ENCODE peak calls at places on chromosomes 6 and 20, in five cellular contexts. E, Z, V, S and H are unnamed samples. For H3K4me1, the result is how much of the 10 kb centered on the place peaks cover.

GRCh38 chr6:72787521-72788031 is 165.7 kb downstream of the KCNQ5 start:
- DNase-seq in Z (peak), S (no peak), V (peak), E (no peak), H (peak)

GRCh38 chr6:75331134-75331533 is 46.5 kb upstream of the TMEM30A start:
- DNase-seq in V (no peak), S (no peak), Z (peak), E (no peak), H (no peak)

GRCh38 chr6:132919028-132919427 is 104.7 kb downstream of the RPS12 start:
- DNase-seq in E (no peak), S (no peak), Z (no peak), V (peak), H (peak)

GRCh38 chr6:13454286-13455221 is 32.8 kb downstream of the GFOD1 start:
- DNase-seq in V (no peak), E (peak), Z (peak), S (peak), H (peak)

GRCh38 chr6:117600008-117600743 is 2.1 kb downstream of the GOPC start:
- DNase-seq in S (no peak), E (no peak), V (no peak), Z (peak), H (peak)

GRCh38 chr6:15017251-15017650 is 228.6 kb upstream of the JARID2 start:
- DNase-seq in Z (no peak), V (peak), E (no peak), S (no peak), H (peak)

GRCh38 chr20:32652739-32653526 is 20.8 kb downstream of the C20orf203 start:
- DNase-seq in Z (peak), V (peak), S (peak), E (peak), H (peak)

GRCh38 chr6:72553531-72554202 is 68.2 kb upstream of the KCNQ5 start:
- DNase-seq in Z (peak), V (peak), E (no peak), S (no peak), H (peak)

GRCh38 chr6:96002912-96003311 is 12.9 kb upstream of the FUT9 start:
- DNase-seq in V (no peak), E (no peak), Z (no peak), S (no peak), H (no peak)

GRCh38 chr20:15241696-15242095 is 904.3 kb upstream of the FLRT3 start:
- DNase-seq in E (no peak), Z (no peak), V (no peak), S (no peak), H (no peak)

GRCh38 chr6:84137051-84137375 is 90.4 kb downstream of the CEP162 start:
- DNase-seq in S (no peak), V (no peak), E (no peak), Z (peak), H (peak)

GRCh38 chr6:98669371-98669770 is 165.0 kb upstream of the POU3F2 start:
- DNase-seq in E (no peak), V (no peak), Z (no peak), S (no peak), H (no peak)

GRCh38 chr6:144349690-144350132 is 64.6 kb downstream of the UTRN start:
- DNase-seq in V (no peak), E (no peak), S (no peak), Z (peak), H (no peak)

GRCh38 chr6:167904791-167905190 is 78.1 kb downstream of the AFDN start:
- DNase-seq in Z (no peak), V (no peak), E (no peak), S (no peak), H (no peak)

GRCh38 chr20:32560989-32561830 is 23.9 kb downstream of the NOL4L start:
- DNase-seq in E (no peak), Z (no peak), S (no peak), V (peak), H (no peak)

GRCh38 chr6:146315321-146316254 is 228.0 kb upstream of the RAB32 start:
- DNase-seq in Z (no peak), S (no peak), E (no peak), V (no peak), H (no peak)

GRCh38 chr6:154164397-154164796 is 125.4 kb downstream of the OPRM1 start:
- DNase-seq in Z (no peak), E (peak), V (no peak), S (peak), H (no peak)

GRCh38 chr20:35615667-35616464 is at the start of gene SPAG4:
- DNase-seq in S (peak), V (peak), Z (peak), E (peak), H (no peak)

GRCh38 chr6:168915855-168916254 is 337.8 kb downstream of the THBS2 start:
- DNase-seq in E (no peak), S (no peak), V (no peak), Z (no peak), H (no peak)

GRCh38 chr6:14867807-14868206 is 378.1 kb upstream of the JARID2 start:
- DNase-seq in V (no peak), Z (no peak), E (no peak), S (no peak), H (no peak)

GRCh38 chr6:22784611-22785010 is 215.2 kb downstream of the HDGFL1 start:
- DNase-seq in E (no peak), Z (no peak), S (no peak), V (peak), H (no peak)

GRCh38 chr6:30647802-30648460 is 998 bp downstream of the C6orf136 start:
- DNase-seq in E (no peak), V (no peak), S (no peak), Z (no peak), H (peak)

GRCh38 chr6:44606976-44607375 is 219.5 kb downstream of the CDC5L start:
- DNase-seq in Z (no peak), E (no peak), S (no peak), V (no peak), H (no peak)

GRCh38 chr20:61762886-61763739 is 302.6 kb downstream of the TAF4 start:
- DNase-seq in Z (no peak), E (no peak), V (no peak), S (no peak), H (no peak)

GRCh38 chr6:17015144-17015543 is 86.7 kb upstream of the STMND1 start:
- DNase-seq in S (no peak), Z (peak), V (no peak), E (no peak), H (no peak)

GRCh38 chr6:54717849-54718455 is 128.6 kb upstream of the FAM83B start:
- DNase-seq in Z (peak), S (no peak), E (peak), V (peak), H (peak)

GRCh38 chr6:35723587-35723986 is 13.2 kb upstream of the ARMC12 start:
- DNase-seq in Z (no peak), V (no peak), E (no peak), S (no peak), H (no peak)

GRCh38 chr20:31542201-31542842 is 28.1 kb downstream of the HM13 start:
- DNase-seq in V (no peak), Z (peak), E (no peak), S (no peak), H (no peak)

GRCh38 chr6:13698715-13699114 is 12.9 kb downstream of the RANBP9 start:
- DNase-seq in S (no peak), V (no peak), E (no peak), Z (no peak), H (no peak)

GRCh38 chr6:21808551-21809181 is 215.1 kb downstream of the SOX4 start:
- DNase-seq in V (no peak), E (no peak), Z (no peak), S (peak), H (no peak)

GRCh38 chr20:35854697-35855434 is 83.1 kb downstream of the PHF20 start:
- DNase-seq in S (no peak), V (no peak), E (no peak), Z (no peak), H (no peak)

DNA sequence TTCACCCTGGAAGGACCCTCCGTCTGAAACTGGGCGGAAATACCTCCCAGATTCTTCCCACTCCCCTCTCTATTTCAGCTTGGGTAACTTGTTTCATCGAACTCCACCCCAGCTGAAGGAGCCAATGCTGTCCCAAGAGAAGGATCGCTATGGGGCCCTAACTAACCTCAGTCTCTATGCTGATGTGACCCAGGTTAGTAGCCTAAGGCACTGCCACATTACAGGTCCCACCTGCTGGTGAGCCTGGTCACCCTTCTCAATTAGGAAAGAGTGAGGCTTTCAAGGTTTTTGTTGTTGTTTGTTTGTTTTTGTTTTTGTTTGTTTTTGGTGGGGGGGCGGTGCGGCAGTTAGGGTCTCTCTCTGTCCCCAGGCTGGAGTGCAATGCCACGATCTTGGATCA is 168.4 kb downstream of the OR2B2 start:
- DNase-seq in S (no peak), Z (no peak), E (no peak), V (no peak), H (no peak)
- H3K4me3 ChIP-seq in S (no peak), Z (no peak), E (no peak), V (no peak), H (no peak)

GRCh38 chr6:108873971-108874370 is 25.7 kb downstream of the ARMC2 start:
- DNase-seq in S (no peak), V (no peak), Z (no peak), E (no peak), H (no peak)
- H3K27ac ChIP-seq in S (peak), V (no peak), Z (no peak), E (peak), H (no peak)

GRCh38 chr20:37879843-37880242 is 23.1 kb upstream of the VSTM2L start:
- DNase-seq in V (no peak), S (no peak), Z (no peak), E (no peak), H (no peak)
- H3K4me1 ChIP-seq in V (under half), S (under half), Z (under half), E (under half), H (under half)

GRCh38 chr20:49184691-49185070 is 3.5 kb downstream of the STAU1 start:
- DNase-seq in E (no peak), S (no peak), Z (no peak), V (no peak), H (no peak)

GRCh38 chr20:49187330-49188100 is 619 bp downstream of the STAU1 start:
- DNase-seq in E (no peak), V (peak), Z (no peak), S (peak), H (peak)

GRCh38 chr20:49186535-49187329 is 1.4 kb downstream of the STAU1 start:
- DNase-seq in Z (peak), S (peak), V (peak), E (peak), H (peak)

GRCh38 chr20:49183444-49183843 is 4.7 kb downstream of the STAU1 start:
- DNase-seq in E (no peak), V (no peak), S (no peak), Z (no peak), H (no peak)

DNA sequence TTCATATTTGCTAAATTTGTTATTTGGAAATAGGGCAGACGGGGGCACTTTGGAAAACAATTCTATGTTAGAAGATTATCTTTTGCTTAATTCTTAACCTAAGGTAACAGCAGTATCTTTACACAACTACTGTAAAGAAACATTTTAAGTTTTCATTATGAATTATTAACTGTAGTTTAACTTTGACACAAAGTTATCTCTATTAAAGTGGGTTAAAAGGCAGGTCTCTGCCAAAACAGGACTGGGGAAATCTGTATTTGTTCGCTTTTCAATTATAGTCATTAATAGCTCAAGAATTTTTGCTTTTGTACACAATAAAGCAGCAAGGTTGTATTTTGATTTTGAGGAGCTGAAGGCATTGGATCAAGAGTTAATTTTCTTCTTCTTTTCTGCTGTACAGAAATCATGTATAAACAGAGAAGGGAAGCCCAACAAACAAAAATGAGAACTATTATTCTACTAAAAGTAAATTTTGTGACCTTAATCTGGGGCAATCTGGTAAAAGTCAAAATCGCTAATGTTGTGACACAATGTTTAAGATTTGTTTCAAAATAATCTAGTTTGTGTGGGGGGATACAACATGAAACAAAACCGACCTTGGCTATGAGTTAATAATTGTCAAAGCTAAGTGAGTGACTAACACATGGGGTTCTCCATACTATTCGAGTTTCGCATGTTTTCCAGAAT is 2.9 kb downstream of the STAU1 start:
- DNase-seq in S (no peak), V (no peak), Z (no peak), E (no peak), H (no peak)
- H3K4me3 ChIP-seq in S (no peak), V (no peak), Z (peak), E (no peak), H (no peak)

DNA sequence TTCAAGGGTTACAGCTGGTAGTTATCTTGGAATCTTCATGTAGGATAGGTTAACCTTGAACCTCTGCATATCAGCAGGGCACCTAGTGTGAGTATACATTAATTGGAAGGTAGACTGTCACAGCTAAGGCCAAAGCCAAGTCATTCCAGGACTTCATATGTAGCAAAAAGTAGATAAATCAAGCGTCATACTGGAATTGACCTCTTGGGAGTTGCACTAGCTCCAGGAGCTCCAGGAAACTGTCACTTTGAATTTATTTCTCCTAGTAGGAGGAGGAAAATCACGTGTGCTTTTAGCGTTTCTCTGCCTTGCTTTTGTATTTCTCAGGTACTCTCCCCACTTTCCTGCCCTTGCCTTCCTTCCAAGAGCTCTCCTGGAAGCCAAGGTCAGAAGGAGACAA is 30.3 kb downstream of the RIPOR2 start:
- DNase-seq in V (no peak), S (no peak), Z (no peak), E (no peak), H (peak)
- H3K27ac ChIP-seq in V (no peak), S (peak), Z (no peak), E (peak), H (no peak)

GRCh38 chr20:17873410-17874270 is 95.0 kb downstream of the SNX5 start:
- DNase-seq in S (peak), Z (peak), E (peak), V (peak), H (peak)

GRCh38 chr20:17875106-17875980 is 93.3 kb downstream of the SNX5 start:
- DNase-seq in Z (peak), E (peak), S (peak), V (no peak), H (no peak)

GRCh38 chr20:17878069-17878911 is 90.3 kb downstream of the SNX5 start:
- DNase-seq in E (no peak), Z (no peak), V (no peak), S (no peak), H (no peak)

GRCh38 chr20:17874271-17875105 is 94.1 kb downstream of the SNX5 start:
- DNase-seq in E (no peak), Z (no peak), S (no peak), V (no peak), H (no peak)

DNA sequence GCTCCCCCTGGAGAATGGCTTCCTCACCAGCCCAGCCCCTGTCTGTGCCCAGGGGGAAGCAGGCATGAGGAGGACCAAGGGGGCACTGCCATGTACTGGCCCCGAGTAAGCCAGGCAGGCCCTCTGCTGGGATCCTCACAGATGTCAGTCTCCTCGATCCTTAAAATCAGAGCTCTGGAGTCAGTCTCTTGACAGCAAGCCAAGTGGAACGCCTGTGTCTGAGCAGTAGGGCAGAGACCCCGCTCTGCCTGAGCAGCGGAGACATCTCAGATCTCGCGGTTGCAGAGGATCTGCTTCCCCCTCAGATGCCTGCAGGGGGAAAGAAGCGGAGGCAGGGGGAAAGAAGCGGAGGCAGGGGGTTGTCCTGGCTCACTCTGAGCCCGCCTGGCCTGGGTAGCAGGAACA is 92.6 kb downstream of the SNX5 start:
- DNase-seq in V (no peak), S (no peak), E (no peak), Z (no peak), H (no peak)
- H3K4me1 ChIP-seq in V (under half), S (under half), E (under half), Z (under half), H (under half)